ENCODE peak calls at places on chromosomes 5 and 9, in five cellular contexts. One of them, this sample, is unnamed.

GRCh38 chr5:168865973-168866372 is 286.8 kb upstream of the PANK3 start:
- DNase-seq in uterus: no peak
- DNase-seq in NCI-H1092: no peak
- DNase-seq in stimulated activated CD8-positive, alpha-beta memory T cell treated with anti-CD3 and anti-CD28 coated beads, Interleukin-7, amount 100 ng/mL, for 1 hour: no peak
- DNase-seq in NCI-H187 treated with DMSO at 0.1 percent for 48 hours: no peak
- DNase-seq in this sample: no peak

GRCh38 chr5:34687269-34688011 is 31.3 kb downstream of the RAI14 start:
- DNase-seq in uterus: no peak
- DNase-seq in NCI-H1092: no peak
- DNase-seq in stimulated activated CD8-positive, alpha-beta memory T cell treated with anti-CD3 and anti-CD28 coated beads, Interleukin-7, amount 100 ng/mL, for 1 hour: no peak
- DNase-seq in NCI-H187 treated with DMSO at 0.1 percent for 48 hours: no peak
- DNase-seq in this sample: no peak

GRCh38 chr5:138966236-138966985 is 91.3 kb upstream of the LRRTM2 start:
- DNase-seq in uterus: no peak
- DNase-seq in NCI-H1092: no peak
- DNase-seq in stimulated activated CD8-positive, alpha-beta memory T cell treated with anti-CD3 and anti-CD28 coated beads, Interleukin-7, amount 100 ng/mL, for 1 hour: no peak
- DNase-seq in NCI-H187 treated with DMSO at 0.1 percent for 48 hours: no peak
- DNase-seq in this sample: no peak

GRCh38 chr9:4973246-4973645 is 11.8 kb upstream of the JAK2 start:
- DNase-seq in uterus: no peak
- DNase-seq in NCI-H1092: no peak
- DNase-seq in stimulated activated CD8-positive, alpha-beta memory T cell treated with anti-CD3 and anti-CD28 coated beads, Interleukin-7, amount 100 ng/mL, for 1 hour: no peak
- DNase-seq in NCI-H187 treated with DMSO at 0.1 percent for 48 hours: no peak
- DNase-seq in this sample: no peak

GRCh38 chr5:66436721-66437120 is 159.5 kb upstream of the MAST4 start:
- DNase-seq in uterus: no peak
- DNase-seq in NCI-H1092: no peak
- DNase-seq in stimulated activated CD8-positive, alpha-beta memory T cell treated with anti-CD3 and anti-CD28 coated beads, Interleukin-7, amount 100 ng/mL, for 1 hour: no peak
- DNase-seq in NCI-H187 treated with DMSO at 0.1 percent for 48 hours: no peak
- DNase-seq in this sample: no peak

GRCh38 chr5:99331061-99331460 is 402.3 kb upstream of the CHD1 start:
- DNase-seq in uterus: no peak
- DNase-seq in NCI-H1092: peak; percentile 50
- DNase-seq in stimulated activated CD8-positive, alpha-beta memory T cell treated with anti-CD3 and anti-CD28 coated beads, Interleukin-7, amount 100 ng/mL, for 1 hour: no peak
- DNase-seq in NCI-H187 treated with DMSO at 0.1 percent for 48 hours: peak; percentile 30
- DNase-seq in this sample: no peak

GRCh38 chr5:72268753-72269410 is 51.2 kb downstream of the MRPS27 start:
- DNase-seq in uterus: no peak
- DNase-seq in NCI-H1092: no peak
- DNase-seq in stimulated activated CD8-positive, alpha-beta memory T cell treated with anti-CD3 and anti-CD28 coated beads, Interleukin-7, amount 100 ng/mL, for 1 hour: no peak
- DNase-seq in NCI-H187 treated with DMSO at 0.1 percent for 48 hours: no peak
- DNase-seq in this sample: no peak

GRCh38 chr5:111514087-111514486 is 1.8 kb upstream of the STARD4 start:
- DNase-seq in uterus: no peak
- DNase-seq in NCI-H1092: no peak
- DNase-seq in stimulated activated CD8-positive, alpha-beta memory T cell treated with anti-CD3 and anti-CD28 coated beads, Interleukin-7, amount 100 ng/mL, for 1 hour: no peak
- DNase-seq in NCI-H187 treated with DMSO at 0.1 percent for 48 hours: no peak
- DNase-seq in this sample: no peak

GRCh38 chr5:83524345-83524744 is 52.8 kb downstream of the VCAN start:
- DNase-seq in uterus: no peak
- DNase-seq in NCI-H1092: no peak
- DNase-seq in stimulated activated CD8-positive, alpha-beta memory T cell treated with anti-CD3 and anti-CD28 coated beads, Interleukin-7, amount 100 ng/mL, for 1 hour: no peak
- DNase-seq in NCI-H187 treated with DMSO at 0.1 percent for 48 hours: no peak
- DNase-seq in this sample: no peak

GRCh38 chr9:69153707-69154521 is 20.2 kb upstream of the TJP2 start:
- DNase-seq in uterus: no peak
- DNase-seq in NCI-H1092: no peak
- DNase-seq in stimulated activated CD8-positive, alpha-beta memory T cell treated with anti-CD3 and anti-CD28 coated beads, Interleukin-7, amount 100 ng/mL, for 1 hour: no peak
- DNase-seq in NCI-H187 treated with DMSO at 0.1 percent for 48 hours: no peak
- DNase-seq in this sample: no peak

GRCh38 chr5:172106511-172107356 is 81.3 kb downstream of the STK10 start:
- DNase-seq in uterus: peak; percentile 70
- DNase-seq in NCI-H1092: peak; percentile 11
- DNase-seq in stimulated activated CD8-positive, alpha-beta memory T cell treated with anti-CD3 and anti-CD28 coated beads, Interleukin-7, amount 100 ng/mL, for 1 hour: peak; percentile 47
- DNase-seq in NCI-H187 treated with DMSO at 0.1 percent for 48 hours: no peak
- DNase-seq in this sample: peak; percentile 83

GRCh38 chr9:93278164-93278563 is 94.2 kb downstream of the WNK2 start:
- DNase-seq in uterus: no peak
- DNase-seq in NCI-H1092: no peak
- DNase-seq in stimulated activated CD8-positive, alpha-beta memory T cell treated with anti-CD3 and anti-CD28 coated beads, Interleukin-7, amount 100 ng/mL, for 1 hour: no peak
- DNase-seq in NCI-H187 treated with DMSO at 0.1 percent for 48 hours: no peak
- DNase-seq in this sample: no peak

GRCh38 chr5:91219803-91220371 is 163.2 kb downstream of the ARRDC3 start:
- DNase-seq in uterus: no peak
- DNase-seq in NCI-H1092: no peak
- DNase-seq in stimulated activated CD8-positive, alpha-beta memory T cell treated with anti-CD3 and anti-CD28 coated beads, Interleukin-7, amount 100 ng/mL, for 1 hour: no peak
- DNase-seq in NCI-H187 treated with DMSO at 0.1 percent for 48 hours: no peak
- DNase-seq in this sample: no peak

GRCh38 chr9:36764364-36765076 is 191.8 kb downstream of the MELK start:
- DNase-seq in uterus: no peak
- DNase-seq in NCI-H1092: peak; percentile 56
- DNase-seq in stimulated activated CD8-positive, alpha-beta memory T cell treated with anti-CD3 and anti-CD28 coated beads, Interleukin-7, amount 100 ng/mL, for 1 hour: no peak
- DNase-seq in NCI-H187 treated with DMSO at 0.1 percent for 48 hours: no peak
- DNase-seq in this sample: no peak

GRCh38 chr5:8682381-8682780 is 813.4 kb downstream of the MTRR start:
- DNase-seq in uterus: no peak
- DNase-seq in NCI-H1092: no peak
- DNase-seq in stimulated activated CD8-positive, alpha-beta memory T cell treated with anti-CD3 and anti-CD28 coated beads, Interleukin-7, amount 100 ng/mL, for 1 hour: no peak
- DNase-seq in NCI-H187 treated with DMSO at 0.1 percent for 48 hours: no peak
- DNase-seq in this sample: no peak

GRCh38 chr5:72831685-72832084 is 15.2 kb downstream of the TNPO1 start:
- DNase-seq in uterus: no peak
- DNase-seq in NCI-H1092: no peak
- DNase-seq in stimulated activated CD8-positive, alpha-beta memory T cell treated with anti-CD3 and anti-CD28 coated beads, Interleukin-7, amount 100 ng/mL, for 1 hour: no peak
- DNase-seq in NCI-H187 treated with DMSO at 0.1 percent for 48 hours: no peak
- DNase-seq in this sample: no peak

GRCh38 chr9:124164800-124165199 is 92.9 kb upstream of the NEK6 start:
- DNase-seq in uterus: peak; percentile 22
- DNase-seq in NCI-H1092: no peak
- DNase-seq in stimulated activated CD8-positive, alpha-beta memory T cell treated with anti-CD3 and anti-CD28 coated beads, Interleukin-7, amount 100 ng/mL, for 1 hour: no peak
- DNase-seq in NCI-H187 treated with DMSO at 0.1 percent for 48 hours: no peak
- DNase-seq in this sample: no peak

This sample was measured in sciatic nerve.